ENCODE peak calls at places on chromosomes 3 and 15, in seven cellular contexts. One of them, this sample, is unnamed.

GRCh38 chr3:27883266-27883665 is 161.1 kb upstream of the EOMES start:
- DNase-seq in T-helper 1 cell: no peak
- DNase-seq in HCEC 1CT: no peak
- DNase-seq in OCI-LY7: no peak
- DNase-seq in cardiac muscle cell: no peak
- DNase-seq in central memory CD4-positive, alpha-beta T cell: no peak
- DNase-seq in CD8-positive, alpha-beta T cell: no peak
- DNase-seq in this sample: no peak

GRCh38 chr3:141401584-141402475 is 33.5 kb downstream of the ZBTB38 start:
- DNase-seq in T-helper 1 cell: peak
- DNase-seq in cardiac muscle cell: peak
- DNase-seq in HCEC 1CT: peak
- DNase-seq in central memory CD4-positive, alpha-beta T cell: peak
- DNase-seq in OCI-LY7: no peak
- DNase-seq in CD8-positive, alpha-beta T cell: peak
- DNase-seq in this sample: no peak

GRCh38 chr15:88865498-88866099 is 29.7 kb downstream of the HAPLN3 start:
- DNase-seq in cardiac muscle cell: peak
- DNase-seq in HCEC 1CT: no peak
- DNase-seq in central memory CD4-positive, alpha-beta T cell: no peak
- DNase-seq in CD8-positive, alpha-beta T cell: no peak
- DNase-seq in T-helper 1 cell: no peak
- DNase-seq in OCI-LY7: no peak
- DNase-seq in this sample: no peak

GRCh38 chr3:57951106-57951882 is 56.9 kb upstream of the FLNB start:
- DNase-seq in CD8-positive, alpha-beta T cell: no peak
- DNase-seq in OCI-LY7: no peak
- DNase-seq in cardiac muscle cell: peak
- DNase-seq in T-helper 1 cell: no peak
- DNase-seq in central memory CD4-positive, alpha-beta T cell: no peak
- DNase-seq in HCEC 1CT: peak
- DNase-seq in this sample: peak

GRCh38 chr3:127177226-127177625 is 15.7 kb upstream of the PRR23E start:
- DNase-seq in OCI-LY7: peak
- DNase-seq in central memory CD4-positive, alpha-beta T cell: no peak
- DNase-seq in HCEC 1CT: no peak
- DNase-seq in T-helper 1 cell: no peak
- DNase-seq in cardiac muscle cell: peak
- DNase-seq in CD8-positive, alpha-beta T cell: no peak
- DNase-seq in this sample: no peak

GRCh38 chr3:160784853-160785252 is 28.8 kb downstream of the PPM1L start:
- DNase-seq in T-helper 1 cell: no peak
- DNase-seq in HCEC 1CT: no peak
- DNase-seq in central memory CD4-positive, alpha-beta T cell: no peak
- DNase-seq in OCI-LY7: no peak
- DNase-seq in CD8-positive, alpha-beta T cell: no peak
- DNase-seq in cardiac muscle cell: peak
- DNase-seq in this sample: no peak

GRCh38 chr3:11560746-11561145 is 83.0 kb downstream of the VGLL4 start:
- DNase-seq in T-helper 1 cell: no peak
- DNase-seq in OCI-LY7: no peak
- DNase-seq in central memory CD4-positive, alpha-beta T cell: no peak
- DNase-seq in HCEC 1CT: no peak
- DNase-seq in CD8-positive, alpha-beta T cell: no peak
- DNase-seq in cardiac muscle cell: no peak
- DNase-seq in this sample: no peak

GRCh38 chr3:158571969-158572765 is 1.2 kb downstream of the MLF1 start:
- DNase-seq in HCEC 1CT: no peak
- DNase-seq in cardiac muscle cell: no peak
- DNase-seq in T-helper 1 cell: no peak
- DNase-seq in central memory CD4-positive, alpha-beta T cell: no peak
- DNase-seq in OCI-LY7: no peak
- DNase-seq in CD8-positive, alpha-beta T cell: no peak
- DNase-seq in this sample: no peak

GRCh38 chr3:101340591-101340990 is 20.2 kb upstream of the IMPG2 start:
- DNase-seq in HCEC 1CT: no peak
- DNase-seq in OCI-LY7: no peak
- DNase-seq in CD8-positive, alpha-beta T cell: no peak
- DNase-seq in central memory CD4-positive, alpha-beta T cell: no peak
- DNase-seq in cardiac muscle cell: no peak
- DNase-seq in T-helper 1 cell: no peak
- DNase-seq in this sample: no peak

GRCh38 chr3:149494022-149494758 is 19.7 kb downstream of the TM4SF4 start:
- DNase-seq in T-helper 1 cell: peak
- DNase-seq in OCI-LY7: peak
- DNase-seq in HCEC 1CT: peak
- DNase-seq in cardiac muscle cell: peak
- DNase-seq in central memory CD4-positive, alpha-beta T cell: no peak
- DNase-seq in CD8-positive, alpha-beta T cell: no peak
- DNase-seq in this sample: peak

GRCh38 chr3:123559040-123559861 is 25.6 kb downstream of the HACD2 start:
- DNase-seq in CD8-positive, alpha-beta T cell: no peak
- DNase-seq in OCI-LY7: peak
- DNase-seq in cardiac muscle cell: peak
- DNase-seq in central memory CD4-positive, alpha-beta T cell: peak
- DNase-seq in HCEC 1CT: peak
- DNase-seq in T-helper 1 cell: peak
- DNase-seq in this sample: peak

GRCh38 chr3:30368978-30369377 is 237.4 kb upstream of the TGFBR2 start:
- DNase-seq in CD8-positive, alpha-beta T cell: no peak
- DNase-seq in OCI-LY7: no peak
- DNase-seq in T-helper 1 cell: no peak
- DNase-seq in central memory CD4-positive, alpha-beta T cell: no peak
- DNase-seq in cardiac muscle cell: peak
- DNase-seq in HCEC 1CT: peak
- DNase-seq in this sample: no peak

GRCh38 chr15:29687939-29688884 is 134.1 kb downstream of the TJP1 start:
- DNase-seq in OCI-LY7: no peak
- DNase-seq in CD8-positive, alpha-beta T cell: no peak
- DNase-seq in cardiac muscle cell: no peak
- DNase-seq in T-helper 1 cell: no peak
- DNase-seq in HCEC 1CT: no peak
- DNase-seq in central memory CD4-positive, alpha-beta T cell: no peak
- DNase-seq in this sample: no peak

GRCh38 chr3:169668081-169668956 is 4.8 kb upstream of the MECOM start:
- DNase-seq in OCI-LY7: no peak
- DNase-seq in cardiac muscle cell: peak
- DNase-seq in HCEC 1CT: no peak
- DNase-seq in T-helper 1 cell: peak
- DNase-seq in central memory CD4-positive, alpha-beta T cell: no peak
- DNase-seq in CD8-positive, alpha-beta T cell: no peak
- DNase-seq in this sample: no peak

GRCh38 chr15:68439506-68439905 is 7.5 kb upstream of the ITGA11 start:
- DNase-seq in CD8-positive, alpha-beta T cell: no peak
- DNase-seq in HCEC 1CT: no peak
- DNase-seq in cardiac muscle cell: no peak
- DNase-seq in central memory CD4-positive, alpha-beta T cell: no peak
- DNase-seq in OCI-LY7: no peak
- DNase-seq in T-helper 1 cell: no peak
- DNase-seq in this sample: no peak

GRCh38 chr15:50953302-50953701 is 44.8 kb downstream of the AP4E1 start:
- DNase-seq in CD8-positive, alpha-beta T cell: no peak
- DNase-seq in T-helper 1 cell: no peak
- DNase-seq in HCEC 1CT: peak
- DNase-seq in OCI-LY7: no peak
- DNase-seq in central memory CD4-positive, alpha-beta T cell: no peak
- DNase-seq in cardiac muscle cell: peak
- DNase-seq in this sample: no peak

GRCh38 chr15:74406992-74407705 is 26.6 kb downstream of the SEMA7A start:
- DNase-seq in T-helper 1 cell: no peak
- DNase-seq in cardiac muscle cell: peak
- DNase-seq in CD8-positive, alpha-beta T cell: no peak
- DNase-seq in HCEC 1CT: peak
- DNase-seq in central memory CD4-positive, alpha-beta T cell: no peak
- DNase-seq in OCI-LY7: no peak
- DNase-seq in this sample: peak

GRCh38 chr3:45881031-45882022 is 5.0 kb upstream of the CCR9 start:
- DNase-seq in T-helper 1 cell: no peak
- DNase-seq in OCI-LY7: no peak
- DNase-seq in central memory CD4-positive, alpha-beta T cell: peak
- DNase-seq in cardiac muscle cell: peak
- DNase-seq in HCEC 1CT: peak
- DNase-seq in CD8-positive, alpha-beta T cell: peak
- DNase-seq in this sample: no peak

GRCh38 chr3:112101946-112102345 is 15.8 kb downstream of the C3orf52 start:
- DNase-seq in OCI-LY7: no peak
- DNase-seq in cardiac muscle cell: peak
- DNase-seq in CD8-positive, alpha-beta T cell: no peak
- DNase-seq in central memory CD4-positive, alpha-beta T cell: no peak
- DNase-seq in T-helper 1 cell: no peak
- DNase-seq in HCEC 1CT: peak
- DNase-seq in this sample: no peak

GRCh38 chr3:180420016-180420415 is 181.9 kb upstream of the TTC14 start:
- DNase-seq in CD8-positive, alpha-beta T cell: no peak
- DNase-seq in central memory CD4-positive, alpha-beta T cell: no peak
- DNase-seq in HCEC 1CT: peak
- DNase-seq in T-helper 1 cell: no peak
- DNase-seq in cardiac muscle cell: no peak
- DNase-seq in OCI-LY7: no peak
- DNase-seq in this sample: no peak

GRCh38 chr3:170531557-170532335 is 54.1 kb downstream of the SLC7A14 start:
- DNase-seq in CD8-positive, alpha-beta T cell: no peak
- DNase-seq in central memory CD4-positive, alpha-beta T cell: no peak
- DNase-seq in OCI-LY7: no peak
- DNase-seq in T-helper 1 cell: no peak
- DNase-seq in cardiac muscle cell: no peak
- DNase-seq in HCEC 1CT: no peak
- DNase-seq in this sample: no peak

GRCh38 chr3:88013592-88013991 is 45.2 kb downstream of the CGGBP1 start:
- DNase-seq in OCI-LY7: no peak
- DNase-seq in CD8-positive, alpha-beta T cell: no peak
- DNase-seq in central memory CD4-positive, alpha-beta T cell: no peak
- DNase-seq in HCEC 1CT: no peak
- DNase-seq in T-helper 1 cell: no peak
- DNase-seq in cardiac muscle cell: no peak
- DNase-seq in this sample: peak

GRCh38 chr15:68806220-68807105 is 14.2 kb downstream of the ANP32A start:
- DNase-seq in central memory CD4-positive, alpha-beta T cell: no peak
- DNase-seq in T-helper 1 cell: no peak
- DNase-seq in HCEC 1CT: no peak
- DNase-seq in CD8-positive, alpha-beta T cell: no peak
- DNase-seq in OCI-LY7: no peak
- DNase-seq in cardiac muscle cell: no peak
- DNase-seq in this sample: no peak

GRCh38 chr3:143276592-143276991 is 157.0 kb downstream of the CHST2 start:
- DNase-seq in central memory CD4-positive, alpha-beta T cell: no peak
- DNase-seq in HCEC 1CT: no peak
- DNase-seq in OCI-LY7: no peak
- DNase-seq in T-helper 1 cell: peak
- DNase-seq in cardiac muscle cell: peak
- DNase-seq in CD8-positive, alpha-beta T cell: no peak
- DNase-seq in this sample: no peak

GRCh38 chr3:158802399-158803023 is 657 bp downstream of the MFSD1 start:
- DNase-seq in T-helper 1 cell: no peak
- DNase-seq in cardiac muscle cell: no peak
- DNase-seq in CD8-positive, alpha-beta T cell: no peak
- DNase-seq in HCEC 1CT: no peak
- DNase-seq in central memory CD4-positive, alpha-beta T cell: no peak
- DNase-seq in OCI-LY7: peak
- DNase-seq in this sample: peak

GRCh38 chr3:55296781-55297180 is 190.3 kb downstream of the WNT5A start:
- DNase-seq in CD8-positive, alpha-beta T cell: no peak
- DNase-seq in HCEC 1CT: no peak
- DNase-seq in OCI-LY7: no peak
- DNase-seq in cardiac muscle cell: no peak
- DNase-seq in T-helper 1 cell: no peak
- DNase-seq in central memory CD4-positive, alpha-beta T cell: no peak
- DNase-seq in this sample: no peak

GRCh38 chr3:72489916-72490315 is 358.3 kb downstream of the SHQ1 start:
- DNase-seq in central memory CD4-positive, alpha-beta T cell: no peak
- DNase-seq in T-helper 1 cell: no peak
- DNase-seq in CD8-positive, alpha-beta T cell: no peak
- DNase-seq in HCEC 1CT: no peak
- DNase-seq in cardiac muscle cell: no peak
- DNase-seq in OCI-LY7: no peak
- DNase-seq in this sample: no peak

GRCh38 chr3:136730595-136731273 is 21.4 kb downstream of the STAG1 start:
- DNase-seq in OCI-LY7: peak
- DNase-seq in cardiac muscle cell: no peak
- DNase-seq in CD8-positive, alpha-beta T cell: no peak
- DNase-seq in T-helper 1 cell: no peak
- DNase-seq in HCEC 1CT: no peak
- DNase-seq in central memory CD4-positive, alpha-beta T cell: no peak
- DNase-seq in this sample: no peak

GRCh38 chr3:172106989-172107388 is 67.6 kb downstream of the FNDC3B start:
- DNase-seq in central memory CD4-positive, alpha-beta T cell: peak
- DNase-seq in cardiac muscle cell: peak
- DNase-seq in OCI-LY7: peak
- DNase-seq in CD8-positive, alpha-beta T cell: peak
- DNase-seq in HCEC 1CT: no peak
- DNase-seq in T-helper 1 cell: peak
- DNase-seq in this sample: peak

GRCh38 chr3:194485471-194485875 is 1.3 kb downstream of the ATP13A3 start:
- DNase-seq in cardiac muscle cell: peak
- DNase-seq in HCEC 1CT: peak
- DNase-seq in central memory CD4-positive, alpha-beta T cell: peak
- DNase-seq in CD8-positive, alpha-beta T cell: no peak
- DNase-seq in OCI-LY7: no peak
- DNase-seq in T-helper 1 cell: peak
- DNase-seq in this sample: no peak

GRCh38 chr15:38195191-38195901 is 57.3 kb upstream of the SPRED1 start:
- DNase-seq in cardiac muscle cell: no peak
- DNase-seq in CD8-positive, alpha-beta T cell: no peak
- DNase-seq in T-helper 1 cell: no peak
- DNase-seq in OCI-LY7: no peak
- DNase-seq in central memory CD4-positive, alpha-beta T cell: no peak
- DNase-seq in HCEC 1CT: no peak
- DNase-seq in this sample: no peak

GRCh38 chr3:16085884-16086608 is 88.4 kb upstream of the GALNT15 start:
- DNase-seq in HCEC 1CT: no peak
- DNase-seq in cardiac muscle cell: peak
- DNase-seq in T-helper 1 cell: no peak
- DNase-seq in OCI-LY7: no peak
- DNase-seq in CD8-positive, alpha-beta T cell: no peak
- DNase-seq in central memory CD4-positive, alpha-beta T cell: no peak
- DNase-seq in this sample: no peak

GRCh38 chr15:43975750-43976149 is 148.9 kb downstream of the WDR76 start:
- DNase-seq in cardiac muscle cell: no peak
- DNase-seq in CD8-positive, alpha-beta T cell: no peak
- DNase-seq in OCI-LY7: no peak
- DNase-seq in T-helper 1 cell: no peak
- DNase-seq in central memory CD4-positive, alpha-beta T cell: no peak
- DNase-seq in HCEC 1CT: no peak
- DNase-seq in this sample: no peak

GRCh38 chr3:195241592-195242355 is 29.2 kb downstream of the XXYLT1 start:
- DNase-seq in OCI-LY7: no peak
- DNase-seq in central memory CD4-positive, alpha-beta T cell: no peak
- DNase-seq in T-helper 1 cell: no peak
- DNase-seq in HCEC 1CT: no peak
- DNase-seq in cardiac muscle cell: no peak
- DNase-seq in CD8-positive, alpha-beta T cell: no peak
- DNase-seq in this sample: no peak

GRCh38 chr15:39887832-39888231 is 32.2 kb downstream of the GPR176 start:
- DNase-seq in T-helper 1 cell: peak
- DNase-seq in CD8-positive, alpha-beta T cell: no peak
- DNase-seq in central memory CD4-positive, alpha-beta T cell: no peak
- DNase-seq in OCI-LY7: peak
- DNase-seq in HCEC 1CT: peak
- DNase-seq in cardiac muscle cell: peak
- DNase-seq in this sample: peak

GRCh38 chr3:182740710-182741109 is 52.6 kb upstream of the ATP11B start:
- DNase-seq in OCI-LY7: no peak
- DNase-seq in T-helper 1 cell: no peak
- DNase-seq in HCEC 1CT: no peak
- DNase-seq in central memory CD4-positive, alpha-beta T cell: no peak
- DNase-seq in CD8-positive, alpha-beta T cell: no peak
- DNase-seq in cardiac muscle cell: no peak
- DNase-seq in this sample: no peak

GRCh38 chr15:72534522-72534921 is 60.4 kb downstream of the ARIH1 start:
- DNase-seq in central memory CD4-positive, alpha-beta T cell: peak
- DNase-seq in CD8-positive, alpha-beta T cell: peak
- DNase-seq in cardiac muscle cell: no peak
- DNase-seq in OCI-LY7: no peak
- DNase-seq in T-helper 1 cell: peak
- DNase-seq in HCEC 1CT: no peak
- DNase-seq in this sample: no peak